ENCODE peak calls at places on chromosomes 5 and 9, in six cellular contexts. One of them, this sample, is unnamed.

GRCh38 chr5:57441557-57441956 is 41.1 kb downstream of the ACTBL2 start:
- DNase-seq in GM12865: no peak
- DNase-seq in tibial nerve: no peak
- DNase-seq in activated CD8-positive, alpha-beta T cell treated with anti-CD3 and anti-CD28 coated beads for 36 hours: no peak
- DNase-seq in GM13977: no peak
- DNase-seq in epithelial cell of esophagus: peak; percentile 66
- DNase-seq in this sample: no peak

GRCh38 chr9:211036-211435 is 3.6 kb upstream of the DOCK8 start:
- DNase-seq in tibial nerve: no peak
- DNase-seq in activated CD8-positive, alpha-beta T cell treated with anti-CD3 and anti-CD28 coated beads for 36 hours: no peak
- DNase-seq in GM13977: no peak
- DNase-seq in epithelial cell of esophagus: no peak
- DNase-seq in GM12865: no peak
- DNase-seq in this sample: no peak

GRCh38 chr5:3352711-3353110 is 242.9 kb upstream of the IRX1 start:
- DNase-seq in tibial nerve: no peak
- DNase-seq in GM12865: no peak
- DNase-seq in GM13977: no peak
- DNase-seq in activated CD8-positive, alpha-beta T cell treated with anti-CD3 and anti-CD28 coated beads for 36 hours: no peak
- DNase-seq in epithelial cell of esophagus: no peak
- DNase-seq in this sample: no peak

GRCh38 chr5:71937906-71938698 is 169.2 kb upstream of the MAP1B start:
- DNase-seq in GM13977: no peak
- DNase-seq in GM12865: no peak
- DNase-seq in epithelial cell of esophagus: no peak
- DNase-seq in activated CD8-positive, alpha-beta T cell treated with anti-CD3 and anti-CD28 coated beads for 36 hours: no peak
- DNase-seq in tibial nerve: no peak
- DNase-seq in this sample: no peak

GRCh38 chr5:43874772-43875171 is 271.8 kb downstream of the NNT start:
- DNase-seq in GM13977: no peak
- DNase-seq in GM12865: no peak
- DNase-seq in tibial nerve: no peak
- DNase-seq in epithelial cell of esophagus: peak; percentile 3
- DNase-seq in activated CD8-positive, alpha-beta T cell treated with anti-CD3 and anti-CD28 coated beads for 36 hours: no peak
- DNase-seq in this sample: no peak

GRCh38 chr5:122661496-122662180 is 113.2 kb upstream of the SNX2 start:
- DNase-seq in tibial nerve: peak; percentile 66
- DNase-seq in epithelial cell of esophagus: peak; percentile 37
- DNase-seq in GM12865: no peak
- DNase-seq in GM13977: no peak
- DNase-seq in activated CD8-positive, alpha-beta T cell treated with anti-CD3 and anti-CD28 coated beads for 36 hours: no peak
- DNase-seq in this sample: no peak

GRCh38 chr5:178483620-178484019 is 106.6 kb downstream of the COL23A1 start:
- DNase-seq in epithelial cell of esophagus: no peak
- DNase-seq in GM12865: peak; percentile 10
- DNase-seq in GM13977: no peak
- DNase-seq in tibial nerve: peak; percentile 16
- DNase-seq in activated CD8-positive, alpha-beta T cell treated with anti-CD3 and anti-CD28 coated beads for 36 hours: peak; percentile 81
- DNase-seq in this sample: no peak

GRCh38 chr5:110159202-110159601 is 469.5 kb downstream of the MAN2A1 start:
- DNase-seq in epithelial cell of esophagus: peak; percentile 84
- DNase-seq in GM13977: no peak
- DNase-seq in activated CD8-positive, alpha-beta T cell treated with anti-CD3 and anti-CD28 coated beads for 36 hours: no peak
- DNase-seq in tibial nerve: no peak
- DNase-seq in GM12865: no peak
- DNase-seq in this sample: no peak

GRCh38 chr5:132419517-132420468 is 50.3 kb downstream of the SLC22A5 start:
- DNase-seq in activated CD8-positive, alpha-beta T cell treated with anti-CD3 and anti-CD28 coated beads for 36 hours: peak; percentile 73
- DNase-seq in GM13977: peak; percentile 60
- DNase-seq in GM12865: peak; percentile 87
- DNase-seq in tibial nerve: peak; percentile 63
- DNase-seq in epithelial cell of esophagus: peak; percentile 69
- DNase-seq in this sample: peak; percentile 70

GRCh38 chr9:123049589-123050222 is 16.2 kb downstream of the GPR21 start:
- DNase-seq in GM12865: no peak
- DNase-seq in GM13977: no peak
- DNase-seq in epithelial cell of esophagus: no peak
- DNase-seq in activated CD8-positive, alpha-beta T cell treated with anti-CD3 and anti-CD28 coated beads for 36 hours: no peak
- DNase-seq in tibial nerve: peak; percentile 53
- DNase-seq in this sample: no peak

GRCh38 chr5:2910401-2911175 is 159.1 kb upstream of the IRX2 start:
- DNase-seq in epithelial cell of esophagus: no peak
- DNase-seq in GM13977: no peak
- DNase-seq in activated CD8-positive, alpha-beta T cell treated with anti-CD3 and anti-CD28 coated beads for 36 hours: no peak
- DNase-seq in tibial nerve: no peak
- DNase-seq in GM12865: no peak
- DNase-seq in this sample: no peak

GRCh38 chr5:134489227-134489944 is 36.1 kb upstream of the JADE2 start:
- DNase-seq in epithelial cell of esophagus: no peak
- DNase-seq in activated CD8-positive, alpha-beta T cell treated with anti-CD3 and anti-CD28 coated beads for 36 hours: no peak
- DNase-seq in GM12865: no peak
- DNase-seq in tibial nerve: no peak
- DNase-seq in GM13977: no peak
- DNase-seq in this sample: no peak

GRCh38 chr9:117411547-117411946 is 3.3 kb downstream of the ASTN2 start:
- DNase-seq in epithelial cell of esophagus: peak; percentile 14
- DNase-seq in GM12865: peak; percentile 48
- DNase-seq in activated CD8-positive, alpha-beta T cell treated with anti-CD3 and anti-CD28 coated beads for 36 hours: peak; percentile 6
- DNase-seq in tibial nerve: peak; percentile 22
- DNase-seq in GM13977: peak; percentile 64
- DNase-seq in this sample: peak; percentile 51

GRCh38 chr5:61319388-61320146 is 12.5 kb upstream of the ZSWIM6 start:
- DNase-seq in tibial nerve: no peak
- DNase-seq in epithelial cell of esophagus: no peak
- DNase-seq in GM12865: peak; percentile 94
- DNase-seq in activated CD8-positive, alpha-beta T cell treated with anti-CD3 and anti-CD28 coated beads for 36 hours: peak; percentile 38
- DNase-seq in GM13977: peak; percentile 81
- DNase-seq in this sample: peak; percentile 77

GRCh38 chr5:108743344-108743743 is 4.4 kb upstream of the FER start:
- DNase-seq in GM13977: no peak
- DNase-seq in tibial nerve: no peak
- DNase-seq in GM12865: no peak
- DNase-seq in activated CD8-positive, alpha-beta T cell treated with anti-CD3 and anti-CD28 coated beads for 36 hours: no peak
- DNase-seq in epithelial cell of esophagus: no peak
- DNase-seq in this sample: no peak

GRCh38 chr5:1295650-1296037 is 776 bp upstream of the TERT start:
- DNase-seq in GM13977: no peak
- DNase-seq in epithelial cell of esophagus: no peak
- DNase-seq in activated CD8-positive, alpha-beta T cell treated with anti-CD3 and anti-CD28 coated beads for 36 hours: no peak
- DNase-seq in tibial nerve: no peak
- DNase-seq in GM12865: no peak
- DNase-seq in this sample: no peak

GRCh38 chr9:116978155-116978554 is 291.1 kb downstream of the TRIM32 start:
- DNase-seq in activated CD8-positive, alpha-beta T cell treated with anti-CD3 and anti-CD28 coated beads for 36 hours: no peak
- DNase-seq in tibial nerve: no peak
- DNase-seq in GM13977: no peak
- DNase-seq in GM12865: no peak
- DNase-seq in epithelial cell of esophagus: peak; percentile 64
- DNase-seq in this sample: no peak

GRCh38 chr5:110377411-110378392 is 348.8 kb downstream of the TMEM232 start:
- DNase-seq in activated CD8-positive, alpha-beta T cell treated with anti-CD3 and anti-CD28 coated beads for 36 hours: no peak
- DNase-seq in GM13977: no peak
- DNase-seq in GM12865: no peak
- DNase-seq in tibial nerve: no peak
- DNase-seq in epithelial cell of esophagus: peak; percentile 27
- DNase-seq in this sample: no peak

GRCh38 chr5:16160706-16161105 is 18.9 kb downstream of the MARCHF11 start:
- DNase-seq in activated CD8-positive, alpha-beta T cell treated with anti-CD3 and anti-CD28 coated beads for 36 hours: peak; percentile 15
- DNase-seq in tibial nerve: no peak
- DNase-seq in epithelial cell of esophagus: peak; percentile 78
- DNase-seq in GM12865: peak; percentile 62
- DNase-seq in GM13977: peak; percentile 27
- DNase-seq in this sample: peak; percentile 26

GRCh38 chr9:101514056-101514455 is 19.6 kb upstream of the RNF20 start:
- DNase-seq in epithelial cell of esophagus: peak; percentile 44
- DNase-seq in GM13977: no peak
- DNase-seq in tibial nerve: no peak
- DNase-seq in GM12865: no peak
- DNase-seq in activated CD8-positive, alpha-beta T cell treated with anti-CD3 and anti-CD28 coated beads for 36 hours: no peak
- DNase-seq in this sample: no peak

GRCh38 chr9:26658476-26658875 is 234.1 kb downstream of the CAAP1 start:
- DNase-seq in activated CD8-positive, alpha-beta T cell treated with anti-CD3 and anti-CD28 coated beads for 36 hours: no peak
- DNase-seq in GM13977: no peak
- DNase-seq in tibial nerve: no peak
- DNase-seq in epithelial cell of esophagus: no peak
- DNase-seq in GM12865: no peak
- DNase-seq in this sample: no peak

GRCh38 chr5:24788829-24789509 is 144.2 kb upstream of the CDH10 start:
- DNase-seq in activated CD8-positive, alpha-beta T cell treated with anti-CD3 and anti-CD28 coated beads for 36 hours: no peak
- DNase-seq in GM13977: no peak
- DNase-seq in GM12865: no peak
- DNase-seq in epithelial cell of esophagus: peak; percentile 2
- DNase-seq in tibial nerve: no peak
- DNase-seq in this sample: no peak

GRCh38 chr5:33299621-33300208 is 141.1 kb upstream of the TARS1 start:
- DNase-seq in GM12865: peak; percentile 26
- DNase-seq in tibial nerve: no peak
- DNase-seq in GM13977: peak; percentile 17
- DNase-seq in epithelial cell of esophagus: peak; percentile 83
- DNase-seq in activated CD8-positive, alpha-beta T cell treated with anti-CD3 and anti-CD28 coated beads for 36 hours: no peak
- DNase-seq in this sample: peak; percentile 15

GRCh38 chr9:11319477-11320060 is 706.8 kb upstream of the PTPRD start:
- DNase-seq in epithelial cell of esophagus: peak; percentile 51
- DNase-seq in tibial nerve: no peak
- DNase-seq in GM13977: no peak
- DNase-seq in activated CD8-positive, alpha-beta T cell treated with anti-CD3 and anti-CD28 coated beads for 36 hours: no peak
- DNase-seq in GM12865: peak; percentile 1
- DNase-seq in this sample: no peak
- TF ChIP-seq CTCF in epithelial cell of esophagus: peak; percentile 80
- TF ChIP-seq CTCF in tibial nerve: peak; percentile 8
- TF ChIP-seq CTCF in GM13977: peak; percentile 51
- TF ChIP-seq CTCF in activated CD8-positive, alpha-beta T cell treated with anti-CD3 and anti-CD28 coated beads for 36 hours: no peak
- TF ChIP-seq CTCF in GM12865: no peak
- TF ChIP-seq CTCF in this sample: peak; percentile 32

DNA sequence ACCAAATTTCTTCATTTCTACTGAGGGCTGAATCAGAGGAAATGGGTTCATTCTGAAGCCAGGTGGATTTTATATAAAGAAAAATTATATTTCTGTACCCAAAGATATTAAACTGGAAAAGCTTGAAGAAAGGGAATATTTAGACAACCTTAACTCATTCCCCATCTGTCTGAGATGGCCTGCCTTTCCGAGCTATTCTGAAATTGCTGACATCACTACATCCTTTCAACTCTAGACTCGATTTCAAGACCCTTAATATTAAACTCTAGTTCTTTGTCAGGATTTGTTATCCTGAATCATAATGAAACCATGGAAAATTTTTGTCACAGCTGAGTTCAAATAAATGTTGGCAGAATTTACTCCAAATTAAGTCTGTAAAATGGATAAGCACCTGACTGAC is 818.5 kb upstream of the SEMA6A start:
- DNase-seq in tibial nerve: no peak
- DNase-seq in epithelial cell of esophagus: no peak
- DNase-seq in GM12865: no peak
- DNase-seq in activated CD8-positive, alpha-beta T cell treated with anti-CD3 and anti-CD28 coated beads for 36 hours: no peak
- DNase-seq in GM13977: no peak
- DNase-seq in this sample: no peak
- TF ChIP-seq CTCF in tibial nerve: no peak
- TF ChIP-seq CTCF in epithelial cell of esophagus: no peak
- TF ChIP-seq CTCF in GM12865: no peak
- TF ChIP-seq CTCF in activated CD8-positive, alpha-beta T cell treated with anti-CD3 and anti-CD28 coated beads for 36 hours: no peak
- TF ChIP-seq CTCF in GM13977: no peak
- TF ChIP-seq CTCF in this sample: no peak

DNA sequence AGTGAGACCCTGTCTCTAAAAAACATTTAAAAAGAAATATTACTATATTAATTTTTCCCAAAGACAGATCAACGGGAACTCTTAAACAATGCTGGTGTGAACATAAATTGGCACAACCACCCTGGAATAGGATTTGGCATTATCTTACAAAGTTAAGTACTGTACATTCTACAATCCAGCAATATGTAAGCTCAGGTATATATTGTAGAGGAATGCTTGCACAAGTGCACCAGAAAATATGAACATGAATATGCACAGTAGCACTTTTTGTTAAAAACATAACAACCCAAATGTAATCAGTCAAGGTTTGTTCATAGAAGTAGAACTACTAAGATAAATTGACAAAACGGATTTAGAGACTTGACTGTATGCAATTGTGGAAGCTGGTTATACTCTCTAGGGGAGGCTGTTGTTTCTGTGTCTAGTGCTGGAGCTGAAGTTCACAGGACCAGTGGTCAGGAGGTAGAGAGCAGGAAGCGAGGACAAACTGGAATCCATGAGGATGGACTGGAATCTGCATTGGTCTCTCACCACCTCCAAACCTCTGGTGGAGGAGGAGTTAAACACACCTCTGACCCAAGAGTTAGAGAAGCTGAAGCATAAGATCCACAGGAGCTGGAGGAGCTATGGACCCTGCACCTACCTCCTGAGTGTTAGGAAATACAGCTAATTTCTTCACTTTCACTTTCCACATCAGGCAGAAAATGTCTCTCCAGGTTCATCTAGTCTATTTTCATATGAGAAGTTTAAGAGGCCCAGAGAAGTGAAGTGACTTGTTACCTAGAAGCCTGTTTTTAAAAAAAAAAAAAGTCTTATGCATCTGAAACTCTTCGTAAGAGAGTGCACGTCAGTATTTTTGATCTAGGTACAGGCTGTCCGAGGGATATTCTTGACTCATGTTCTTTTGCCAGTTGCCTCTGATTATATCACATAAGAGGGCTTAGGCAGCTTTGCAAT is 20.3 kb upstream of the RIC1 start:
- DNase-seq in GM13977: no peak
- DNase-seq in epithelial cell of esophagus: no peak
- DNase-seq in activated CD8-positive, alpha-beta T cell treated with anti-CD3 and anti-CD28 coated beads for 36 hours: no peak
- DNase-seq in tibial nerve: no peak
- DNase-seq in GM12865: peak; percentile 62
- DNase-seq in this sample: no peak
- TF ChIP-seq CTCF in GM13977: peak; percentile 40
- TF ChIP-seq CTCF in epithelial cell of esophagus: no peak
- TF ChIP-seq CTCF in activated CD8-positive, alpha-beta T cell treated with anti-CD3 and anti-CD28 coated beads for 36 hours: no peak
- TF ChIP-seq CTCF in tibial nerve: no peak
- TF ChIP-seq CTCF in GM12865: no peak
- TF ChIP-seq CTCF in this sample: peak; percentile 9

GRCh38 chr5:138653502-138653901 is 78.3 kb upstream of the HSPA9 start:
- DNase-seq in tibial nerve: no peak
- DNase-seq in activated CD8-positive, alpha-beta T cell treated with anti-CD3 and anti-CD28 coated beads for 36 hours: peak; percentile 20
- DNase-seq in epithelial cell of esophagus: peak; percentile 66
- DNase-seq in GM13977: no peak
- DNase-seq in GM12865: peak; percentile 31
- DNase-seq in this sample: no peak
- TF ChIP-seq CTCF in tibial nerve: no peak
- TF ChIP-seq CTCF in activated CD8-positive, alpha-beta T cell treated with anti-CD3 and anti-CD28 coated beads for 36 hours: no peak
- TF ChIP-seq CTCF in epithelial cell of esophagus: peak; percentile 65
- TF ChIP-seq CTCF in GM13977: peak; percentile 26
- TF ChIP-seq CTCF in GM12865: no peak
- TF ChIP-seq CTCF in this sample: peak; percentile 10

This sample was measured in GM13976.